ENCODE peak calls at places on chromosomes 3 and 15, in four cellular contexts. One of them, this sample, is unnamed.

GRCh38 chr15:66021801-66022525 is 152.7 kb downstream of the RAB11A start:
- DNase-seq in OCI-LY7: no peak
- DNase-seq in A549: no peak
- DNase-seq in hepatocyte: no peak
- DNase-seq in this sample: no peak

GRCh38 chr3:160478338-160478737 is 28.8 kb upstream of the TRIM59 start:
- DNase-seq in A549: no peak
- DNase-seq in OCI-LY7: no peak
- DNase-seq in hepatocyte: peak; percentile 16
- DNase-seq in this sample: no peak

GRCh38 chr15:25249236-25250010 is 189.4 kb downstream of the UBE3A start:
- DNase-seq in OCI-LY7: no peak
- DNase-seq in A549: no peak
- DNase-seq in hepatocyte: no peak
- DNase-seq in this sample: no peak

GRCh38 chr15:65147902-65148301 is 14.3 kb upstream of the PDCD7 start:
- DNase-seq in hepatocyte: no peak
- DNase-seq in A549: no peak
- DNase-seq in OCI-LY7: no peak
- DNase-seq in this sample: no peak

GRCh38 chr3:190345027-190345821 is 23.0 kb upstream of the CLDN1 start:
- DNase-seq in A549: no peak
- DNase-seq in hepatocyte: peak; percentile 49
- DNase-seq in OCI-LY7: no peak
- DNase-seq in this sample: no peak

GRCh38 chr3:15217011-15217671 is 11.1 kb downstream of the CAPN7 start:
- DNase-seq in A549: no peak
- DNase-seq in hepatocyte: no peak
- DNase-seq in OCI-LY7: peak; percentile 23
- DNase-seq in this sample: no peak

GRCh38 chr15:64423970-64424369 is 36.3 kb downstream of the TRIP4 start:
- DNase-seq in OCI-LY7: no peak
- DNase-seq in A549: no peak
- DNase-seq in hepatocyte: no peak
- DNase-seq in this sample: no peak

GRCh38 chr15:78024141-78024567 is 53.4 kb downstream of the TBC1D2B start:
- DNase-seq in hepatocyte: no peak
- DNase-seq in A549: no peak
- DNase-seq in OCI-LY7: no peak
- DNase-seq in this sample: no peak

GRCh38 chr15:91007266-91007665 is 12.9 kb upstream of the PRC1 start:
- DNase-seq in OCI-LY7: no peak
- DNase-seq in hepatocyte: no peak
- DNase-seq in A549: no peak
- DNase-seq in this sample: no peak

GRCh38 chr3:59857589-59858346 is 807.9 kb upstream of the CFAP20DC start:
- DNase-seq in A549: peak; percentile 50
- DNase-seq in hepatocyte: peak; percentile 91
- DNase-seq in OCI-LY7: peak; percentile 78
- DNase-seq in this sample: peak; percentile 78

GRCh38 chr15:39691229-39691628 is 91.4 kb downstream of the FSIP1 start:
- DNase-seq in hepatocyte: no peak
- DNase-seq in A549: no peak
- DNase-seq in OCI-LY7: no peak
- DNase-seq in this sample: no peak

GRCh38 chr15:77097317-77097721 is 26.4 kb upstream of the TSPAN3 start:
- DNase-seq in hepatocyte: no peak
- DNase-seq in OCI-LY7: no peak
- DNase-seq in A549: no peak
- DNase-seq in this sample: no peak

GRCh38 chr15:63372018-63372705 is 9.5 kb downstream of the CA12 start:
- DNase-seq in OCI-LY7: no peak
- DNase-seq in hepatocyte: peak; percentile 55
- DNase-seq in A549: peak; percentile 95
- DNase-seq in this sample: no peak

GRCh38 chr3:140103166-140103565 is 168.2 kb downstream of the CLSTN2 start:
- DNase-seq in OCI-LY7: no peak
- DNase-seq in A549: no peak
- DNase-seq in hepatocyte: no peak
- DNase-seq in this sample: no peak

GRCh38 chr3:14142567-14143270 is 17.9 kb downstream of the TMEM43 start:
- DNase-seq in OCI-LY7: no peak
- DNase-seq in hepatocyte: no peak
- DNase-seq in A549: no peak
- DNase-seq in this sample: no peak

GRCh38 chr3:146313411-146314111 is 62.7 kb upstream of the PLSCR4 start:
- DNase-seq in A549: no peak
- DNase-seq in OCI-LY7: no peak
- DNase-seq in hepatocyte: no peak
- DNase-seq in this sample: no peak

GRCh38 chr3:87564438-87564837 is 288.1 kb upstream of the POU1F1 start:
- DNase-seq in hepatocyte: no peak
- DNase-seq in A549: no peak
- DNase-seq in OCI-LY7: no peak
- DNase-seq in this sample: no peak

GRCh38 chr3:100992086-100993033 is 861 bp downstream of the ABI3BP start:
- DNase-seq in hepatocyte: peak; percentile 49
- DNase-seq in OCI-LY7: no peak
- DNase-seq in A549: no peak
- DNase-seq in this sample: no peak

GRCh38 chr3:111863942-111864341 is 4.9 kb downstream of the PHLDB2 start:
- DNase-seq in OCI-LY7: no peak
- DNase-seq in hepatocyte: no peak
- DNase-seq in A549: no peak
- DNase-seq in this sample: no peak

GRCh38 chr15:76059320-76060097 is at the start of gene TMEM266:
- DNase-seq in A549: peak; percentile 54
- DNase-seq in hepatocyte: peak; percentile 89
- DNase-seq in OCI-LY7: no peak
- DNase-seq in this sample: peak; percentile 32

GRCh38 chr3:45551214-45552010 is 43.1 kb upstream of the LIMD1 start:
- DNase-seq in hepatocyte: peak; percentile 72
- DNase-seq in A549: no peak
- DNase-seq in OCI-LY7: no peak
- DNase-seq in this sample: no peak

GRCh38 chr3:45552773-45553371 is 41.7 kb upstream of the LIMD1 start:
- DNase-seq in OCI-LY7: no peak
- DNase-seq in hepatocyte: no peak
- DNase-seq in A549: no peak
- DNase-seq in this sample: no peak

GRCh38 chr3:45554001-45554691 is 40.4 kb upstream of the LIMD1 start:
- DNase-seq in A549: no peak
- DNase-seq in OCI-LY7: peak; percentile 76
- DNase-seq in hepatocyte: no peak
- DNase-seq in this sample: no peak

GRCh38 chr3:45553469-45553974 is 41.0 kb upstream of the LIMD1 start:
- DNase-seq in hepatocyte: peak; percentile 25
- DNase-seq in OCI-LY7: peak; percentile 87
- DNase-seq in A549: no peak
- DNase-seq in this sample: no peak

GRCh38 chr3:45552031-45552772 is 42.3 kb upstream of the LIMD1 start:
- DNase-seq in hepatocyte: no peak
- DNase-seq in OCI-LY7: no peak
- DNase-seq in A549: no peak
- DNase-seq in this sample: no peak
- H3K4me2 ChIP-seq in hepatocyte: no peak overlapping the region
- H3K4me2 ChIP-seq in OCI-LY7: no peak overlapping the region
- H3K4me2 ChIP-seq in A549: peak overlapping the region; percentile 44
- H3K4me2 ChIP-seq in this sample: no peak overlapping the region

DNA sequence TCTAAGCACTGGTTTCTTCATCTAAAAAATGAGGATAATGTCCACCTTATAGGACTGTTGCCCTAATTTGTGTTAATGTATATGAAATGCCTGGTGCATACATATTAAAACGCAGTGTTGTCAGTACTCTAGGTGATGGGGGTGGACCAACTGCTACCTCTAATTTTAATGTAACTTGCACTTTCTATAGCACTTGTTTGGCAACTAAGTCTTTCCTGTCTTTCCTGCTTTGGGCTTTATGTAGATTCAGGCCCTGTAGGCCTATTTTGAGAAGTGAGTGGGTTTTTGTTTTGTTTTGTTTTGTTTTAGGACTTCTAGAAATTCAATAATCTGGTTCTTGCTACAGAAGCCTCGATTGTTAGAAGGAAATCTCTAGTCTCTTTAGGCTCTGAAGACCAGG is 21.2 kb downstream of the SLC7A14 start:
- DNase-seq in hepatocyte: no peak
- DNase-seq in OCI-LY7: no peak
- DNase-seq in A549: no peak
- DNase-seq in this sample: no peak
- H3K4me2 ChIP-seq in hepatocyte: no peak overlapping the region
- H3K4me2 ChIP-seq in OCI-LY7: no peak overlapping the region
- H3K4me2 ChIP-seq in A549: no peak overlapping the region
- H3K4me2 ChIP-seq in this sample: no peak overlapping the region

DNA sequence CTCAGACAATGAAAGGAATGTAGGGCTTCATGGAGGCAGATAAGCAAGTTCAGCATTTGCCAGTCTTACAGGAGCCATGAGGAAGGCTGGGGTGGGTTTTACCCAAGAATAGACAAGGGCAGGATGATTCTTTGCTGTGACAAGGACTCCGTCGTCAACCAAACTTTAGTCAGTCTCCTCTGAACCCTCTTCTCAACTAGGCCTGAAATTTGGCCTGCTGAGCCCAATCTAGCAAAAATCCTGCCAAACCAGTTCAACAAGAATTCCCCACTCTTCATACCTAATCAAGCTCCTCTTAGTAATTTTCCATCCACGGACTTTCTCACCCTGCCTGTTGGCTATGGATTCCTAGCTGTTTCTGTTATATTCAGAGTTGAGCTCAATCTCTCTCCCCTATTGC is 280.5 kb downstream of the TBL1XR1 start:
- DNase-seq in hepatocyte: peak; percentile 48
- DNase-seq in OCI-LY7: no peak
- DNase-seq in A549: no peak
- DNase-seq in this sample: no peak
- H3K4me2 ChIP-seq in hepatocyte: no peak overlapping the region
- H3K4me2 ChIP-seq in OCI-LY7: no peak overlapping the region
- H3K4me2 ChIP-seq in A549: no peak overlapping the region
- H3K4me2 ChIP-seq in this sample: no peak overlapping the region

DNA sequence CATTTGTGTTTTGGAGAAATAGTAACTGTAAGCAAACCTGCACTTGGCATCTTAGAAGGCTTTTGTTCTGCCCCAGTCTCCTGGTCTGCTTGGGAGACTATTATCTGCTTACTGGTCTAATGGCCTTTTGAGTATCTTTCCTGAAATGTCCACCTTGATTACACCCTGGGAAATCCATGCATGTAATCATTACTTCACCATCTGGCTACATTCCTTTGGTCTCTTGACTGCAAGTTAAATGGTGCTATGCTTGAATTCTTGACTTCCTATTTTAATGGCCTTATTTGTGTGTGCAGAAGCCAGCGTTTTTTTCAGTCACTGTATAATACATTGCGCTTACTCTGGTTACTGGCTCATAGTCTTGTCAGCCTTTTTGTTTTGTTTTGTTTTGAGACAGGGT is 29.9 kb downstream of the CHD2 start:
- DNase-seq in A549: no peak
- DNase-seq in hepatocyte: no peak
- DNase-seq in OCI-LY7: no peak
- DNase-seq in this sample: no peak
- H3K4me2 ChIP-seq in A549: no peak overlapping the region
- H3K4me2 ChIP-seq in hepatocyte: no peak overlapping the region
- H3K4me2 ChIP-seq in OCI-LY7: no peak overlapping the region
- H3K4me2 ChIP-seq in this sample: no peak overlapping the region